ENCODE peak calls at places on chromosome 9, in eight cellular contexts. One of them, this sample, is unnamed. For H3K4me1, the result is how much of the 10 kb centered on the place peaks cover.

GRCh38 chr9:14343236-14343947 is 29.5 kb upstream of the NFIB start:
- DNase-seq in psoas muscle: no peak
- DNase-seq in CD8-positive, alpha-beta T cell: no peak
- DNase-seq in endothelial cell of umbilical vein: peak
- DNase-seq in stomach: no peak
- DNase-seq in colonic mucosa: no peak
- DNase-seq in tibial artery: no peak
- DNase-seq in upper lobe of right lung: no peak
- DNase-seq in this sample: no peak

GRCh38 chr9:98775831-98776441 is 20.4 kb downstream of the ANKS6 start:
- DNase-seq in stomach: no peak
- DNase-seq in endothelial cell of umbilical vein: peak
- DNase-seq in CD8-positive, alpha-beta T cell: peak
- DNase-seq in upper lobe of right lung: no peak
- DNase-seq in colonic mucosa: peak
- DNase-seq in psoas muscle: no peak
- DNase-seq in tibial artery: no peak
- DNase-seq in this sample: no peak

GRCh38 chr9:27073841-27074728 is 34.9 kb upstream of the TEK start:
- DNase-seq in endothelial cell of umbilical vein: no peak
- DNase-seq in psoas muscle: no peak
- DNase-seq in tibial artery: no peak
- DNase-seq in stomach: no peak
- DNase-seq in CD8-positive, alpha-beta T cell: no peak
- DNase-seq in colonic mucosa: no peak
- DNase-seq in upper lobe of right lung: no peak
- DNase-seq in this sample: no peak

GRCh38 chr9:128909859-128910258 is 10.9 kb upstream of the PHYHD1 start:
- DNase-seq in colonic mucosa: no peak
- DNase-seq in stomach: no peak
- DNase-seq in endothelial cell of umbilical vein: no peak
- DNase-seq in tibial artery: no peak
- DNase-seq in upper lobe of right lung: no peak
- DNase-seq in CD8-positive, alpha-beta T cell: no peak
- DNase-seq in psoas muscle: no peak
- DNase-seq in this sample: no peak

GRCh38 chr9:131994364-131995110 is 85.1 kb downstream of the MED27 start:
- DNase-seq in endothelial cell of umbilical vein: no peak
- DNase-seq in psoas muscle: no peak
- DNase-seq in colonic mucosa: no peak
- DNase-seq in CD8-positive, alpha-beta T cell: no peak
- DNase-seq in tibial artery: no peak
- DNase-seq in stomach: no peak
- DNase-seq in upper lobe of right lung: no peak
- DNase-seq in this sample: no peak

GRCh38 chr9:130431536-130432303 is 13.0 kb upstream of the ASS1 start:
- DNase-seq in upper lobe of right lung: no peak
- DNase-seq in colonic mucosa: no peak
- DNase-seq in CD8-positive, alpha-beta T cell: no peak
- DNase-seq in tibial artery: no peak
- DNase-seq in endothelial cell of umbilical vein: no peak
- DNase-seq in stomach: no peak
- DNase-seq in psoas muscle: peak
- DNase-seq in this sample: no peak

GRCh38 chr9:16727452-16728127 is 142.9 kb downstream of the BNC2 start:
- DNase-seq in endothelial cell of umbilical vein: peak
- DNase-seq in upper lobe of right lung: no peak
- DNase-seq in colonic mucosa: no peak
- DNase-seq in CD8-positive, alpha-beta T cell: no peak
- DNase-seq in tibial artery: no peak
- DNase-seq in stomach: no peak
- DNase-seq in psoas muscle: no peak
- DNase-seq in this sample: no peak

GRCh38 chr9:86792136-86792535 is 155.2 kb downstream of the GAS1 start:
- DNase-seq in tibial artery: no peak
- DNase-seq in upper lobe of right lung: no peak
- DNase-seq in CD8-positive, alpha-beta T cell: no peak
- DNase-seq in psoas muscle: no peak
- DNase-seq in endothelial cell of umbilical vein: no peak
- DNase-seq in colonic mucosa: no peak
- DNase-seq in stomach: no peak
- DNase-seq in this sample: no peak

GRCh38 chr9:34382879-34383278 is 6.2 kb upstream of the MYORG start:
- DNase-seq in upper lobe of right lung: peak
- DNase-seq in tibial artery: no peak
- DNase-seq in endothelial cell of umbilical vein: no peak
- DNase-seq in stomach: no peak
- DNase-seq in psoas muscle: no peak
- DNase-seq in CD8-positive, alpha-beta T cell: no peak
- DNase-seq in colonic mucosa: no peak
- DNase-seq in this sample: no peak

GRCh38 chr9:120324996-120325642 is 254.8 kb downstream of the CDK5RAP2 start:
- DNase-seq in endothelial cell of umbilical vein: no peak
- DNase-seq in tibial artery: no peak
- DNase-seq in upper lobe of right lung: no peak
- DNase-seq in psoas muscle: no peak
- DNase-seq in colonic mucosa: no peak
- DNase-seq in CD8-positive, alpha-beta T cell: no peak
- DNase-seq in stomach: no peak
- DNase-seq in this sample: no peak

GRCh38 chr9:74285075-74285474 is 212.1 kb upstream of the RORB start:
- DNase-seq in upper lobe of right lung: no peak
- DNase-seq in psoas muscle: no peak
- DNase-seq in CD8-positive, alpha-beta T cell: no peak
- DNase-seq in stomach: no peak
- DNase-seq in endothelial cell of umbilical vein: no peak
- DNase-seq in colonic mucosa: no peak
- DNase-seq in tibial artery: no peak
- DNase-seq in this sample: no peak

GRCh38 chr9:83199240-83199639 is 136.3 kb upstream of the RASEF start:
- DNase-seq in colonic mucosa: peak
- DNase-seq in CD8-positive, alpha-beta T cell: no peak
- DNase-seq in tibial artery: peak
- DNase-seq in psoas muscle: no peak
- DNase-seq in endothelial cell of umbilical vein: peak
- DNase-seq in upper lobe of right lung: no peak
- DNase-seq in stomach: peak
- DNase-seq in this sample: no peak

GRCh38 chr9:13139641-13140171 is 139.8 kb downstream of the MPDZ start:
- DNase-seq in stomach: no peak
- DNase-seq in tibial artery: no peak
- DNase-seq in upper lobe of right lung: no peak
- DNase-seq in endothelial cell of umbilical vein: peak
- DNase-seq in colonic mucosa: no peak
- DNase-seq in CD8-positive, alpha-beta T cell: no peak
- DNase-seq in psoas muscle: no peak
- DNase-seq in this sample: no peak

GRCh38 chr9:20940447-20941176 is 90.8 kb downstream of the HACD4 start:
- DNase-seq in psoas muscle: no peak
- DNase-seq in stomach: no peak
- DNase-seq in endothelial cell of umbilical vein: no peak
- DNase-seq in colonic mucosa: no peak
- DNase-seq in upper lobe of right lung: no peak
- DNase-seq in CD8-positive, alpha-beta T cell: no peak
- DNase-seq in tibial artery: no peak
- DNase-seq in this sample: no peak

GRCh38 chr9:109604036-109604600 is 106.0 kb upstream of the PTPN3 start:
- DNase-seq in upper lobe of right lung: no peak
- DNase-seq in psoas muscle: no peak
- DNase-seq in endothelial cell of umbilical vein: no peak
- DNase-seq in colonic mucosa: no peak
- DNase-seq in stomach: no peak
- DNase-seq in tibial artery: no peak
- DNase-seq in CD8-positive, alpha-beta T cell: no peak
- DNase-seq in this sample: no peak

GRCh38 chr9:137224850-137225694 is at the start of gene CYSRT1:
- DNase-seq in tibial artery: no peak
- DNase-seq in endothelial cell of umbilical vein: no peak
- DNase-seq in psoas muscle: no peak
- DNase-seq in upper lobe of right lung: no peak
- DNase-seq in colonic mucosa: peak
- DNase-seq in CD8-positive, alpha-beta T cell: no peak
- DNase-seq in stomach: peak
- DNase-seq in this sample: no peak

GRCh38 chr9:80699551-80699998 is 989.8 kb downstream of the TLE1 start:
- DNase-seq in psoas muscle: no peak
- DNase-seq in tibial artery: no peak
- DNase-seq in CD8-positive, alpha-beta T cell: no peak
- DNase-seq in upper lobe of right lung: no peak
- DNase-seq in colonic mucosa: no peak
- DNase-seq in endothelial cell of umbilical vein: no peak
- DNase-seq in stomach: no peak
- DNase-seq in this sample: no peak

GRCh38 chr9:38339087-38339486 is 53.4 kb upstream of the ALDH1B1 start:
- DNase-seq in CD8-positive, alpha-beta T cell: no peak
- DNase-seq in psoas muscle: no peak
- DNase-seq in upper lobe of right lung: no peak
- DNase-seq in colonic mucosa: no peak
- DNase-seq in tibial artery: no peak
- DNase-seq in endothelial cell of umbilical vein: no peak
- DNase-seq in stomach: no peak
- DNase-seq in this sample: no peak

GRCh38 chr9:91048739-91049138 is 247.1 kb downstream of the SYK start:
- DNase-seq in endothelial cell of umbilical vein: no peak
- DNase-seq in tibial artery: no peak
- DNase-seq in psoas muscle: no peak
- DNase-seq in colonic mucosa: no peak
- DNase-seq in stomach: no peak
- DNase-seq in CD8-positive, alpha-beta T cell: no peak
- DNase-seq in upper lobe of right lung: no peak
- DNase-seq in this sample: no peak

GRCh38 chr9:129557192-129558036 is 63.5 kb downstream of the C9orf50 start:
- DNase-seq in CD8-positive, alpha-beta T cell: no peak
- DNase-seq in endothelial cell of umbilical vein: no peak
- DNase-seq in stomach: peak
- DNase-seq in tibial artery: no peak
- DNase-seq in colonic mucosa: no peak
- DNase-seq in psoas muscle: no peak
- DNase-seq in upper lobe of right lung: no peak
- DNase-seq in this sample: no peak

GRCh38 chr9:426976-427375 is 212.3 kb downstream of the DOCK8 start:
- DNase-seq in tibial artery: no peak
- DNase-seq in CD8-positive, alpha-beta T cell: no peak
- DNase-seq in psoas muscle: no peak
- DNase-seq in endothelial cell of umbilical vein: no peak
- DNase-seq in upper lobe of right lung: no peak
- DNase-seq in colonic mucosa: no peak
- DNase-seq in stomach: no peak
- DNase-seq in this sample: no peak

GRCh38 chr9:114228034-114228808 is 72.9 kb downstream of the COL27A1 start:
- DNase-seq in psoas muscle: no peak
- DNase-seq in endothelial cell of umbilical vein: no peak
- DNase-seq in colonic mucosa: no peak
- DNase-seq in tibial artery: no peak
- DNase-seq in CD8-positive, alpha-beta T cell: no peak
- DNase-seq in stomach: no peak
- DNase-seq in upper lobe of right lung: no peak
- DNase-seq in this sample: no peak

DNA sequence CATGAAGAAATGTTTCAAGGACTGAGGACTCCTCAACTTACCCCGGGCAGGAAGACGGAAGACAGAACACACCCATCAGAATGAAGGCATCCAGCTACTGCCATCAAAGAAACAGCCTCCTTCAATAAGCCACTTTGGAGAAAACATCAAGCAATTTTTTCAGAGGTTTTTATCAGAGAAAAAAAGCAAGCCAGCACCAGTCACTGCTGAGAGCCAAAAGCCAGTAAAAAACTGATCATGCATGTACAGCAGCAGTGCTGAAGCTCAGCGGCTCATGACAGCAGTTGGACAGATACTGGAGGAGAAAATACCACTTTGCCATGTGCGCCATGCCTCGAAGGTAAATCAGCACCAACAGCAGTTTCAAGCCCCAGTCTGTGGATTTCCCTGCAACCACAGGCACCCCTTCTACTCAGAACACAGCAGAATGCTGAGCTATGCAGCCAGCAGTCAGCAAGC is 10.1 kb upstream of the ZNF484 start:
- DNase-seq in colonic mucosa: no peak
- DNase-seq in upper lobe of right lung: no peak
- DNase-seq in psoas muscle: no peak
- DNase-seq in stomach: no peak
- DNase-seq in tibial artery: no peak
- DNase-seq in endothelial cell of umbilical vein: no peak
- DNase-seq in CD8-positive, alpha-beta T cell: peak
- DNase-seq in this sample: no peak
- H3K4me1 ChIP-seq in colonic mucosa: under half
- H3K4me1 ChIP-seq in upper lobe of right lung: under half
- H3K4me1 ChIP-seq in psoas muscle: under half
- H3K4me1 ChIP-seq in stomach: under half
- H3K4me1 ChIP-seq in tibial artery: under half
- H3K4me1 ChIP-seq in endothelial cell of umbilical vein: under half
- H3K4me1 ChIP-seq in CD8-positive, alpha-beta T cell: under half
- H3K4me1 ChIP-seq in this sample: under half

GRCh38 chr9:134303601-134304000 is 22.7 kb upstream of the RXRA start:
- DNase-seq in tibial artery: no peak
- DNase-seq in colonic mucosa: no peak
- DNase-seq in upper lobe of right lung: peak
- DNase-seq in endothelial cell of umbilical vein: no peak
- DNase-seq in stomach: no peak
- DNase-seq in psoas muscle: peak
- DNase-seq in CD8-positive, alpha-beta T cell: no peak
- DNase-seq in this sample: no peak
- H3K27ac ChIP-seq in tibial artery: no peak
- H3K27ac ChIP-seq in colonic mucosa: no peak
- H3K27ac ChIP-seq in upper lobe of right lung: no peak
- H3K27ac ChIP-seq in endothelial cell of umbilical vein: no peak
- H3K27ac ChIP-seq in stomach: no peak
- H3K27ac ChIP-seq in psoas muscle: no peak
- H3K27ac ChIP-seq in CD8-positive, alpha-beta T cell: no peak
- H3K27ac ChIP-seq in this sample: no peak

GRCh38 chr9:93823245-93824072 is 131.7 kb downstream of the BARX1 start:
- DNase-seq in tibial artery: no peak
- DNase-seq in CD8-positive, alpha-beta T cell: no peak
- DNase-seq in stomach: no peak
- DNase-seq in psoas muscle: no peak
- DNase-seq in colonic mucosa: no peak
- DNase-seq in upper lobe of right lung: no peak
- DNase-seq in endothelial cell of umbilical vein: no peak
- DNase-seq in this sample: no peak
- TF ChIP-seq CTCF in tibial artery: no peak
- TF ChIP-seq CTCF in CD8-positive, alpha-beta T cell: no peak
- TF ChIP-seq CTCF in stomach: no peak
- TF ChIP-seq CTCF in psoas muscle: no peak
- TF ChIP-seq CTCF in colonic mucosa: no peak
- TF ChIP-seq CTCF in upper lobe of right lung: no peak
- TF ChIP-seq CTCF in endothelial cell of umbilical vein: no peak
- TF ChIP-seq CTCF in this sample: no peak

DNA sequence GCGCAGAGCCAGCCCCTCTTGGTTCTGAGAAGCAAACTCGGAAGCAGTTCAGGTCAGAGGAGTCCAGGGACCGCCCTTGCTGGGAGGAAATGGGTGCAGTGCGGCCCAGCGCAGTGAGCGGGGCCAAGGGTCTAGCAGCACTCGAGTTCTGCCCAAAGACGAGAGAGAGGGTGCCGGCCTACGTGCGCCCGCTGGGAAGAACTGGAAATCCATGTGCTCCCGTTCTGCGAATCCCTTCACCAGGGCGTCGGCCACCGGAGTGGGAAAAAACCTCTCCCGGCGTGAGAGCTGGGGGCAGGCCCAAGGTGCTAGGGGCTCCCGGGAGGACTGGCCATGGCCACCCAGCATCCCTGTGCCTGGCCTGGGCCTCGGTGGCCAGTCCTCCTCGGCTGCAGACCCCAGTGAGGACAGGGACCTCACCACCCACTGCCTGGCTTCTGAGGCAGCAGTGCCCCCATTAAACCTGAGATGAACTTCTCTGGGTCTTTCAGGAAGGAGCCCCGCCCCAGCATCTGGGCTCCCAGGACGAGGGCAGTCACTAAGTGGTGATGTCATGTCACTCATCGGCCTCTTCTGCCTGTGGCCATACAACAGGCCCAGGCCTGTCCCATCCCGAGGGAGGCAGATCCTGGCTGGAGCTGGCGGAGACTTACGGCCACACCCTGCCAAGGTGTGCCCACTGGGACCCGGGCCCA is 10.6 kb downstream of the TMEM250 start:
- DNase-seq in psoas muscle: peak
- DNase-seq in CD8-positive, alpha-beta T cell: no peak
- DNase-seq in upper lobe of right lung: no peak
- DNase-seq in tibial artery: no peak
- DNase-seq in endothelial cell of umbilical vein: no peak
- DNase-seq in stomach: no peak
- DNase-seq in colonic mucosa: peak
- DNase-seq in this sample: no peak
- H3K4me1 ChIP-seq in psoas muscle: half or more
- H3K4me1 ChIP-seq in CD8-positive, alpha-beta T cell: half or more
- H3K4me1 ChIP-seq in upper lobe of right lung: half or more
- H3K4me1 ChIP-seq in tibial artery: half or more
- H3K4me1 ChIP-seq in endothelial cell of umbilical vein: under half
- H3K4me1 ChIP-seq in stomach: half or more
- H3K4me1 ChIP-seq in colonic mucosa: under half
- H3K4me1 ChIP-seq in this sample: under half

This sample was measured in thoracic aorta.